ENCODE peak calls at places on chromosomes 12 and 14, in five cellular contexts. X, M, E, O and U are unnamed samples. For H3K27me3, the result is how much of the 10 kb centered on the place peaks cover.

GRCh38 chr12:131047789-131048610 is 94.3 kb downstream of the ADGRD1 start:
- DNase-seq in M (no peak), O (no peak), E (no peak), X (no peak), U (no peak)

GRCh38 chr12:571795-572531 is 91.3 kb downstream of the NINJ2 start:
- DNase-seq in E (no peak), X (no peak), O (peak), M (peak), U (no peak)

GRCh38 chr12:116693259-116694227 is 44.3 kb downstream of the SPRING1 start:
- DNase-seq in O (no peak), X (no peak), M (no peak), E (no peak), U (no peak)

GRCh38 chr12:55847033-55847432 is 4.3 kb upstream of the MMP19 start:
- DNase-seq in X (peak), E (no peak), M (peak), O (no peak), U (no peak)

GRCh38 chr12:107845980-107846659 is 71.6 kb downstream of the ASCL4 start:
- DNase-seq in O (no peak), M (no peak), X (no peak), E (no peak), U (no peak)

GRCh38 chr12:15800278-15800677 is 11.1 kb upstream of the EPS8 start:
- DNase-seq in O (no peak), X (no peak), M (no peak), E (no peak), U (no peak)

GRCh38 chr14:38047518-38047917 is 160.2 kb upstream of the SSTR1 start:
- DNase-seq in X (no peak), M (no peak), O (no peak), E (no peak), U (no peak)

GRCh38 chr12:49899921-49900320 is 3.8 kb downstream of the FAIM2 start:
- DNase-seq in E (no peak), X (no peak), O (no peak), M (peak), U (no peak)

GRCh38 chr12:27305673-27306504 is 26.7 kb upstream of the BMAL2 start:
- DNase-seq in X (no peak), M (no peak), E (peak), O (peak), U (no peak)

GRCh38 chr12:112978163-112979081 is at the start of gene OAS2:
- DNase-seq in O (no peak), M (peak), E (peak), X (no peak), U (no peak)

GRCh38 chr12:6902448-6902847 is 2.2 kb upstream of the LRRC23 start:
- DNase-seq in X (no peak), M (no peak), O (no peak), E (no peak), U (no peak)

GRCh38 chr14:49551569-49551968 is 34.6 kb downstream of the RPS29 start:
- DNase-seq in E (no peak), X (no peak), O (no peak), M (no peak), U (no peak)

GRCh38 chr14:94998110-94998509 is 159.2 kb downstream of the DICER1 start:
- DNase-seq in E (no peak), O (no peak), M (no peak), X (no peak), U (no peak)
- H3K27ac ChIP-seq in E (no peak), O (no peak), M (no peak), X (no peak), U (no peak)

GRCh38 chr12:24851816-24852337 is 97.0 kb downstream of the BCAT1 start:
- DNase-seq in E (no peak), O (no peak), X (no peak), M (no peak), U (no peak)
- H3K4me3 ChIP-seq in E (no peak), O (no peak), X (no peak), M (no peak), U (no peak)

GRCh38 chr12:54020587-54020969 is 7.7 kb upstream of the HOXC6 start:
- DNase-seq in X (no peak), O (no peak), M (peak), E (no peak), U (no peak)
- H3K27me3 ChIP-seq in X (half or more), O (under half), M (under half), E (half or more), U (half or more)

GRCh38 chr12:104348283-104348993 is 44.9 kb downstream of the EID3 start:
- DNase-seq in O (no peak), E (no peak), M (no peak), X (no peak), U (no peak)

GRCh38 chr12:104345234-104346066 is 41.9 kb downstream of the EID3 start:
- DNase-seq in M (no peak), X (no peak), O (no peak), E (no peak), U (no peak)

GRCh38 chr12:104348994-104349494 is 45.5 kb downstream of the EID3 start:
- DNase-seq in E (no peak), M (no peak), X (no peak), O (no peak), U (no peak)

GRCh38 chr12:104350211-104350908 is 46.8 kb downstream of the EID3 start:
- DNase-seq in E (no peak), O (no peak), X (no peak), M (no peak), U (no peak)

GRCh38 chr12:104347374-104348075 is 44.0 kb downstream of the EID3 start:
- DNase-seq in M (no peak), E (no peak), O (no peak), X (no peak), U (no peak)
- H3K27ac ChIP-seq in M (no peak), E (no peak), O (no peak), X (no peak), U (no peak)

GRCh38 chr12:25058012-25058411 is 109.1 kb upstream of the BCAT1 start:
- DNase-seq in M (no peak), E (no peak), X (no peak), O (no peak), U (no peak)

GRCh38 chr12:25054783-25055144 is 105.9 kb upstream of the BCAT1 start:
- DNase-seq in M (no peak), O (no peak), E (peak), X (no peak), U (no peak)

GRCh38 chr12:25054076-25054782 is 105.3 kb upstream of the BCAT1 start:
- DNase-seq in O (no peak), E (no peak), X (no peak), M (no peak), U (no peak)

GRCh38 chr12:25056486-25057130 is 107.7 kb upstream of the BCAT1 start:
- DNase-seq in X (no peak), O (no peak), E (no peak), M (no peak), U (no peak)

GRCh38 chr12:25056011-25056410 is 107.1 kb upstream of the BCAT1 start:
- DNase-seq in E (no peak), M (no peak), O (no peak), X (no peak), U (no peak)
- H3K4me3 ChIP-seq in E (peak), M (no peak), O (no peak), X (no peak), U (no peak)

GRCh38 chr12:68854078-68854468 is 46.1 kb downstream of the MDM2 start:
- DNase-seq in O (no peak), M (no peak), X (no peak), E (no peak), U (no peak)

GRCh38 chr12:68854554-68854953 is 46.6 kb downstream of the MDM2 start:
- DNase-seq in O (no peak), X (no peak), E (no peak), M (no peak), U (no peak)

GRCh38 chr12:68851592-68851952 is 43.6 kb downstream of the MDM2 start:
- DNase-seq in E (no peak), X (no peak), M (no peak), O (no peak), U (no peak)

GRCh38 chr12:68855111-68855510 is 47.1 kb downstream of the MDM2 start:
- DNase-seq in M (no peak), O (no peak), E (no peak), X (no peak), U (no peak)

DNA sequence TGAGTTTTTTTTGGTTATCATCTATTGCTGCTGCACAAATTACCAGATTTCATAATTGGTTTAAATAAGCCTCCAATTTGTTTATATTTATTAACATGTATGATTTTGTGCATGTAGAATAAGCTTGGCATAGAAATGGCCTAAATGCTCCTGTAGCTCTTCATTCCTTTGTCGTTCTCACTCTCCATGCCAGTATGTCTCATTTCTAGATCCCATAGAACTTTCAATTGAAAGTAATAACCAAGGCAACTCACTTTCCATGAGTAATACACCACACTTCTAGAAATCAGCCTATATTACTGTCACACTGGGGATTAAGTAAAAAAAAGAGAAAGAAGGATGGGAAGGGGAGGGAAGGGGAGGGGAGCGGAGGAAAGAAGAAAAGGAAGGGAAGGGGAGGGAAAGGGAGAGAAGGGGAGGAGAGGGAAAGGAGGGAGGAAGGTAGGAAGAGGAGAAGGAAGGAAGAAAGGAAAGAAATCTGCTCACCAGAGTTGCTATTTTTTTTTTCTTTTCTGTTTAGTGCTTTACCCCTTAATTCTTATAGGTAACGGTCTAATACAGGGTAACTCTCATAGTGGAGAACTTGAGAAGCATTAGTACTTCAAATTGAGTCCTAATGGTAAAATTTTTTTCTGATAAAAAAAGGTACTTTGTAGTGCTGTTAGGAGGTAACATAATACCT is 45.6 kb downstream of the MDM2 start:
- DNase-seq in X (no peak), E (no peak), O (no peak), M (no peak), U (no peak)
- H3K27me3 ChIP-seq in X (under half), E (under half), O (under half), M (under half), U (under half)

DNA sequence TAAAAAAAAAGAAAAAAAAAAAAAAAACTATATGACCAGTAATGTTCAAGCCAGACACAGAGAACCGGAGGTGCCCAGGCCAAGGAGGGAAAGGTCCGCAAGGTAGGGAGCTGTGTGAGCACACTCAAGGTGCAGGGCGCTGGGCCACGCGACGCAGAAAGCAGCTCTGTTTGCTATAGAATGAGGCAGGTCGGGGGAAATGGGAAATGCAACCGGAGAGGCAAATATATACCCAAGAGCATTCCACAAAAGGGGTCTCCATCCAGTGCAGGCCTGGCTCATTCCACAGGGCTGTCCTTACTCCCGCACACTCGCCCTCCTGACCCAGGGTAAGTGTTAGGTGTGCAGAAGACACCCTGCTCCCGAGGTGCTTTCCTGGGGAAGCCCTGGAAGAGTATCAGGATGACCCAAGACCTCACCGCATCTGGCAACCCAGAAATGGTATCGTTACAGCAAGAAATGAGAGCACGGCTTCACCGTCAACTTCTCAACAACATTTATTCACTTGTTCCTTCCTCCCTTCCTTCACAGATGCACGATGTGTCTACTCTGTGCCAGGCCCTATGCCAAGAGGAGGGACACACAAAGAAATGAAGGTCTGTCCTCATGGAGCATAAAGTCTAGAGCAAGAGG is 86.4 kb downstream of the BCL11B start:
- DNase-seq in M (no peak), O (no peak), X (no peak), E (no peak), U (no peak)
- H3K27ac ChIP-seq in M (no peak), O (no peak), X (no peak), E (no peak), U (no peak)

DNA sequence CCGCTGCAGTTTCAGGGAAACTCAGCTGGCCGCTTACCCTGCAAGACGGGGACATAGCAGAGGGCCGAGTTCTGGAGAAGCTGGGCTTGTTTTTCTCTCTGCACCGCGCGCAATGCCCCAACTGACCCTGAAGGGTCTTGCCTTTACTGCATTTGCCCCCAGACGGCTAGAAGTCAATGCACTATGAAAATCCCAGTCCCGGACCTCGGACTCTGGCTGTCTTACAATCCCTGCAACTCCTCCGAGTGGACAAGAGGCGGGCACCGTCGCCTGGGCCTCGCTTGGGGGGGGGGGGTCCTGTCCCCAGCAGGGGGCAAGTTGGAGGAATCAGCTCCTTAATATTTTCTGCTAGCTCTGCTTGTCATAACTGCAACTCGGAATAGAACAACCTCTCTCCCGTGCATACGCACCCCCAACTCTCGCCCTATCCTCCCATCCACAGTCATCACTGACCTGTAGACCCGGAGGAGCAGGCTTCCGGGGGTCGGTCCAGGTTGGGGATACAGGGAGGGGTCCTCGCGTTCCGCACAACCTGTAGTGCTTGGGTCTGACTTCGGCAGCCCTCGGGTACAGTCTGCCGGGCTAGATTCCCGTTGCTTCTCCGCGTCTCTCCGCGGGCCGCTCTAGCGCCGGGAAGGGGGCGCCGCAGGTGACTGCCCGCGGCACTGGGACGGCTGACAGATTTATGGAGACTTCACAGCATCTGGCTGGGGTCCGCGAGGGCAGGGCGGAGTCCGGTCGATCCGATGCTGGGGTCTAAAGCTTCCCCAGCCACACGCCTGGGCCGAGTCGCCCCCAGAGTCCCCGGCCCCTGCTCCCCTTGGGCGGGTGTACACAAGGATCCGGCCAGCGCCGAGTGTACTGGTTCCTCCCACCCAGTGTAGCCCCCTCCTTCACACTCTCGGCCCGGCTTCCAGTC is 3.3 kb upstream of the PAX9 start:
- DNase-seq in X (no peak), E (no peak), O (no peak), M (no peak), U (no peak)
- H3K4me3 ChIP-seq in X (no peak), E (no peak), O (no peak), M (no peak), U (no peak)